ENCODE peak calls at places on chromosomes 5 and 9, in four cellular contexts. P is spleen, Q is HCT116, T is HepG2. A is an unnamed sample.
A peak's percentile ranks its signal among the peaks of the same experiment; 100 is the strongest.

GRCh38 chr5:7877851-7878250 is 8.9 kb downstream of the MTRR start:
- DNase-seq in P (no peak), Q (no peak), T (peak; percentile 5), A (no peak)

GRCh38 chr5:107997338-107997979 is 326.7 kb upstream of the EFNA5 start:
- DNase-seq in P (no peak), Q (no peak), T (no peak), A (peak; percentile 80)

GRCh38 chr5:142056831-142057696 is 44.2 kb upstream of the GNPDA1 start:
- DNase-seq in P (no peak), Q (no peak), T (no peak), A (no peak)

GRCh38 chr5:15550502-15551115 is 50.6 kb downstream of the FBXL7 start:
- DNase-seq in P (no peak), Q (no peak), T (no peak), A (no peak)

GRCh38 chr5:71778678-71779276 is 59.7 kb downstream of the CARTPT start:
- DNase-seq in P (no peak), Q (peak; percentile 45), T (peak; percentile 15), A (no peak)

GRCh38 chr9:36327903-36328302 is 69.7 kb upstream of the GNE start:
- DNase-seq in P (no peak), Q (no peak), T (no peak), A (no peak)

GRCh38 chr5:38800515-38800914 is 45.3 kb upstream of the OSMR start:
- DNase-seq in P (no peak), Q (no peak), T (no peak), A (no peak)

GRCh38 chr5:154873791-154874331 is 15.4 kb downstream of the CNOT8 start:
- DNase-seq in P (no peak), Q (no peak), T (no peak), A (no peak)

GRCh38 chr9:125850763-125851162 is 103.6 kb downstream of the PBX3 start:
- DNase-seq in P (no peak), Q (no peak), T (peak; percentile 78), A (no peak)

GRCh38 chr9:129850821-129851540 is 15.7 kb downstream of the USP20 start:
- DNase-seq in P (no peak), Q (no peak), T (no peak), A (no peak)

GRCh38 chr5:38807570-38808461 is 38.0 kb upstream of the OSMR start:
- DNase-seq in P (no peak), Q (no peak), T (no peak), A (peak; percentile 86)

GRCh38 chr5:55123365-55123764 is 20.9 kb downstream of the GZMA start:
- DNase-seq in P (no peak), Q (no peak), T (no peak), A (no peak)
- TF ChIP-seq CTCF in P (no peak), Q (no peak), T (no peak), A (no peak)

GRCh38 chr5:14510156-14510734 is 71.3 kb upstream of the OTULINL start:
- DNase-seq in P (no peak), Q (no peak), T (no peak), A (no peak)

GRCh38 chr5:14507156-14507941 is 74.2 kb upstream of the OTULINL start:
- DNase-seq in P (no peak), Q (no peak), T (no peak), A (no peak)

GRCh38 chr5:14509556-14509955 is 72.0 kb upstream of the OTULINL start:
- DNase-seq in P (no peak), Q (no peak), T (no peak), A (no peak)

GRCh38 chr5:14506661-14507060 is 74.9 kb upstream of the OTULINL start:
- DNase-seq in P (no peak), Q (no peak), T (no peak), A (no peak)

GRCh38 chr5:14508046-14508445 is 73.5 kb upstream of the OTULINL start:
- DNase-seq in P (no peak), Q (no peak), T (no peak), A (no peak)
- TF ChIP-seq POLR2AphosphoS5 in P (peak; percentile 17), Q (no peak), T (no peak), A (no peak)

GRCh38 chr5:157352756-157353340 is 86.9 kb downstream of the CYFIP2 start:
- DNase-seq in P (no peak), Q (no peak), T (no peak), A (no peak)
- TF ChIP-seq POLR2A in P (no peak), Q (no peak), T (no peak), A (no peak)

DNA sequence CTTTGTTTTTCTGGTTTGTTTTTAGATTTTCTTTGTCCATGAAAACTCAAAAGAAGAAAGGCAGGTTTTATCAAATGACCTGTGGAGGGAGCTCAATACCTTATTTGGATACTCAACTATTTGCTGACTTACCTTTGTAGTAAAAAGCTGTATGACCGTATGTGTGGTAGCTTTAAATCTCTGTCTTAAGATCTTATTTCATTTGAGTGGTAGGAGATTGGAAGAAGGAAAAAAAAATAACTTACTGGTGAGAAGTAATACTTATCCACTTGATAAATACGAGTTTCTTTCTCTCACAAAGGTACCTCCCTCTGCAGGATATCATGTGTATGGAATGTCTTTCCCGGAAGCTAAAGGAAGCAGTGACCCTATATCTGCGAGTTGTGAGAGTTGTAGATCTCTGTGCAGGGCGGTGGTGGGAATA is 15.0 kb downstream of the FBXO38 start:
- DNase-seq in P (no peak), Q (no peak), T (peak; percentile 9), A (peak; percentile 61)
- TF ChIP-seq CTCF in P (no peak), Q (no peak), T (peak; percentile 22), A (no peak)

GRCh38 chr5:58457040-58457439 is 2.8 kb downstream of the PLK2 start:
- DNase-seq in P (no peak), Q (no peak), T (no peak), A (peak; percentile 17)
- TF ChIP-seq POLR2AphosphoS5 in P (no peak), Q (no peak), T (no peak), A (peak; percentile 34)

DNA sequence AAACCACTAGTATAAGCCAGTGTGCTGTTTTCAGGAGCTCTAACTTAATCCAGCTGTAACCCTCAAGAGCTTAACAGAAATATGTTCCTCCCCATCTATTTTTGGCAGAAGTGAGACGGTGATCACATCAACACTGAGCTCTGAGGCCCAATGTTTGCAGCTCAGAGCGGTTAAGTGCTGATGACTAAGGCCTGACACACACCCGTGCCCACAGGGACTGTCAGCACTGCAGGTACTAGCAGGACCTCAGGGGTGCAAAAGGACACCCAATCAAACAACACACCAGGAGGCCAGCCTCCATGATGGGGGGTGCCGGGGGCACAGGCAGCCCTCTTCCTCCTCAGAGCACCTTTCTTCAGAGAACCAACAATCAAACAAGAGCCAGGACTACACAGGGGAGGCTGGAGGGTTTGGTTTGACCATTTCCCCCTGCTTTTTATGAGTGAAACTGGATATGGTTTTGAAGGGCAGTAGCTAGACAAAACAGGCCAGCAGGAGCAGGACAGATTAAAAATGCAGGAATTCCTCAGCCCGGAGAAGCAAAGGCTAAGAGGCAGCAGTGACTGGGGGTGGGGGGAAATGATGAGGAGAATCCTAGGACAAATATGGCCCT is 61.3 kb downstream of the RAPGEF1 start:
- DNase-seq in P (peak; percentile 91), Q (peak; percentile 85), T (peak; percentile 56), A (peak; percentile 80)
- TF ChIP-seq POLR2A in P (peak; percentile 47), Q (no peak), T (no peak), A (no peak)

DNA sequence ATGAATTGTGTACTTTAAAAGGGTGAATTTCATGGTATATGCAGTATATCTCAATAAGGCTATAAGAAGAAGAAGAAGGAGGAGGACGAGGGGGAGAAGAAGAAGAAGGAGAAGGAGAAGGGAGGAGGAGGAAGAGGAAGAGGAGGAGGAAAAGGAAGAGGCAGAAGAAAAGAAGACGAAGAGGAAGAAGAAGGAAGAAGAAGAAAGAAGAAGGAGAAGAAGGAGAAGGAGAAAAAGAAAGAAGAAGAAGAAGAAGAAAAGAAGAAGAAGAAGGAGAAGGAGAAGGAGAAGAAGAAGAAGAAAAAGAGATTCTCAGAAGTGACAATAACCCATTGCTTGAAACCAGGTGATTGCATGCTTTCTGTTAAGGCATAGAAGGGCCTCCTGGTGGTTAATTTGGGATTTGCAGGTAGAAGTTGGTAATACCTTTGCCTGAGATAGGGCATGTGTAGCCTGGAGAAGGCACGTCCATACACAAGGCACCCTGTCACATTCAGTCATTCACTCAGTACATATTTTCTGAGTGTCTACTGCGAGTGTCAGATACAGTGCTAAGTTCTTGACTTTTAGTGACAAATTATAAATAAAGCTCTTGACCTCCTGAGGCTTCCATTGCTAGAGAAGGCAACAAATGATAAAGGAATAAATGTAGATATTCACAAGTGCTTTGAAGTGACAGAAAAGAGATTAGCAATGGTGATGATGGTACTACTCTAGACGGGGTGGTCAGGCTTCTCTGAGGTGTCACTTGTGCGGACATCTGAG is 231.3 kb downstream of the NPR3 start:
- DNase-seq in P (no peak), Q (peak; percentile 55), T (peak; percentile 38), A (peak; percentile 26)
- TF ChIP-seq CTCF in P (no peak), Q (peak; percentile 66), T (peak; percentile 57), A (peak; percentile 38)

A was measured in endothelial cell of umbilical vein.